ENCODE peak calls at places on chromosomes 13 and 19, in seven cellular contexts. X is A549; V is Kasumi-1; Q is stimulated activated CD4-positive, alpha-beta T cell treated with anti-CD3 and anti-CD28 coated beads, Interleukin-2, amount 100 ng/mL, for 48 hours; T is ACHN; C is epithelial cell of proximal tubule; G is dorsolateral prefrontal cortex. N is an unnamed sample.

GRCh38 chr13:25911020-25911419 is 140.8 kb downstream of the SHISA2 start:
- DNase-seq in X (no peak), V (no peak), Q (no peak), T (no peak), C (no peak), G (no peak), N (no peak)

GRCh38 chr13:108527849-108528248 is 101.6 kb upstream of the MYO16 start:
- DNase-seq in X (no peak), V (no peak), Q (no peak), T (no peak), C (no peak), G (no peak), N (no peak)

GRCh38 chr19:38669532-38669931 is 22.1 kb downstream of the ACTN4 start:
- DNase-seq in X (no peak), V (peak), Q (no peak), T (no peak), C (no peak), G (no peak), N (no peak)

GRCh38 chr19:3178377-3178972 is at the start of gene S1PR4:
- DNase-seq in X (no peak), V (peak), Q (peak), T (no peak), C (no peak), G (no peak), N (no peak)

GRCh38 chr13:40440990-40441820 is 225.2 kb downstream of the FOXO1 start:
- DNase-seq in X (no peak), V (no peak), Q (no peak), T (no peak), C (peak), G (peak), N (peak)

GRCh38 chr19:35856001-35856400 is 710 bp upstream of the KIRREL2 start:
- DNase-seq in X (no peak), V (no peak), Q (no peak), T (no peak), C (no peak), G (no peak), N (no peak)

GRCh38 chr19:2616741-2617392 is 85.6 kb downstream of the GNG7 start:
- DNase-seq in X (no peak), V (peak), Q (no peak), T (no peak), C (no peak), G (no peak), N (no peak)

GRCh38 chr13:70366720-70367119 is 258.5 kb upstream of the KLHL1 start:
- DNase-seq in X (no peak), V (no peak), Q (no peak), T (no peak), C (no peak), G (no peak), N (no peak)

GRCh38 chr13:94173312-94173854 is 306.1 kb downstream of the DCT start:
- DNase-seq in X (no peak), V (no peak), Q (no peak), T (no peak), C (no peak), G (no peak), N (no peak)

GRCh38 chr13:54657588-54657987 is 1629.0 kb downstream of the OLFM4 start:
- DNase-seq in X (no peak), V (no peak), Q (no peak), T (no peak), C (no peak), G (no peak), N (no peak)

N was measured in LoVo.